ENCODE peak calls at places on chromosomes 1 and 21, in seven cellular contexts. G, F, C, O, M, K and H are unnamed samples.

GRCh38 chr1:183242556-183242955 is 56.5 kb downstream of the LAMC2 start:
- DNase-seq in M (no peak), C (no peak), O (no peak), K (no peak), G (no peak), F (peak; percentile 28), H (no peak)

GRCh38 chr1:178057863-178058576 is 35.9 kb upstream of the RASAL2 start:
- DNase-seq in F (peak; percentile 9), K (peak; percentile 96), O (no peak), C (peak; percentile 53), G (peak; percentile 15), M (no peak), H (no peak)

GRCh38 chr1:221667504-221667903 is 74.4 kb downstream of the DUSP10 start:
- DNase-seq in M (no peak), G (no peak), K (peak; percentile 89), O (no peak), C (peak; percentile 91), F (peak; percentile 84), H (no peak)

GRCh38 chr1:180033387-180033786 is 78.8 kb downstream of the CEP350 start:
- DNase-seq in M (no peak), O (no peak), G (no peak), C (no peak), K (no peak), F (no peak), H (no peak)

GRCh38 chr1:93623875-93624274 is 57.8 kb downstream of the BCAR3 start:
- DNase-seq in M (no peak), K (peak; percentile 50), G (no peak), O (no peak), F (peak; percentile 62), C (peak; percentile 86), H (no peak)

GRCh38 chr1:77060000-77060399 is 159.2 kb downstream of the PIGK start:
- DNase-seq in F (no peak), M (no peak), K (no peak), C (peak; percentile 34), O (no peak), G (no peak), H (no peak)

GRCh38 chr1:182974792-182975191 is 21.8 kb upstream of the SHCBP1L start:
- DNase-seq in C (peak; percentile 30), K (no peak), G (no peak), F (no peak), M (no peak), O (no peak), H (no peak)

GRCh38 chr1:8712413-8713229 is 104.8 kb downstream of the RERE start:
- DNase-seq in G (no peak), O (no peak), K (peak; percentile 92), F (peak; percentile 89), M (no peak), C (peak; percentile 71), H (no peak)

GRCh38 chr1:228035844-228036243 is 29.0 kb downstream of the WNT3A start:
- DNase-seq in C (no peak), F (no peak), M (no peak), O (no peak), K (no peak), G (no peak), H (no peak)

GRCh38 chr1:77126309-77126708 is 92.9 kb downstream of the PIGK start:
- DNase-seq in G (no peak), K (peak; percentile 93), F (peak; percentile 88), M (peak; percentile 37), O (peak; percentile 28), C (peak; percentile 78), H (peak; percentile 11)

GRCh38 chr21:44295163-44295601 is 4.7 kb upstream of the PFKL start:
- DNase-seq in G (no peak), F (no peak), C (no peak), O (no peak), M (no peak), K (peak; percentile 26), H (no peak)

GRCh38 chr1:224707849-224708725 is 92.0 kb downstream of the CNIH3 start:
- DNase-seq in K (peak; percentile 49), M (no peak), F (peak; percentile 82), C (peak; percentile 63), O (no peak), G (no peak), H (no peak)

GRCh38 chr21:44838951-44839350 is 21.1 kb upstream of the SUMO3 start:
- DNase-seq in O (no peak), G (no peak), K (no peak), F (no peak), M (no peak), C (no peak), H (no peak)

GRCh38 chr1:56803561-56804156 is 15.5 kb downstream of the FYB2 start:
- DNase-seq in O (peak; percentile 41), K (peak; percentile 63), F (peak; percentile 14), C (peak; percentile 53), M (peak; percentile 17), G (no peak), H (no peak)

GRCh38 chr1:246147471-246148461 is 359.3 kb downstream of the SMYD3 start:
- DNase-seq in G (no peak), O (peak; percentile 76), F (no peak), K (no peak), C (no peak), M (no peak), H (no peak)

GRCh38 chr1:67883069-67883468 is 49.8 kb upstream of the GNG12 start:
- DNase-seq in C (peak; percentile 88), K (peak; percentile 47), O (no peak), M (no peak), F (peak; percentile 54), G (no peak), H (no peak)

GRCh38 chr1:20279507-20279906 is 11.2 kb upstream of the VWA5B1 start:
- DNase-seq in O (peak; percentile 12), K (peak; percentile 25), G (no peak), F (peak; percentile 60), C (peak; percentile 67), M (no peak), H (no peak)

GRCh38 chr1:84171471-84171870 is 27.4 kb downstream of the PRKACB start:
- DNase-seq in O (no peak), F (no peak), K (no peak), M (no peak), G (no peak), C (peak; percentile 29), H (no peak)

GRCh38 chr21:38303300-38303699 is 46.5 kb downstream of the KCNJ15 start:
- DNase-seq in M (peak; percentile 90), K (peak; percentile 62), O (no peak), C (peak; percentile 89), F (peak; percentile 93), G (peak; percentile 38), H (no peak)

GRCh38 chr1:148264374-148265276 is 112.5 kb upstream of the NBPF11 start:
- DNase-seq in K (peak; percentile 84), G (no peak), M (no peak), O (peak; percentile 83), C (peak; percentile 90), F (peak; percentile 71), H (no peak)

GRCh38 chr1:210251680-210252490 is 19.3 kb downstream of the SERTAD4 start:
- DNase-seq in C (no peak), F (no peak), K (no peak), O (no peak), M (no peak), G (no peak), H (no peak)

GRCh38 chr1:48469616-48470500 is 2.1 kb downstream of the SPATA6 start:
- DNase-seq in G (peak; percentile 43), C (peak; percentile 45), M (peak; percentile 78), K (peak; percentile 87), F (peak; percentile 88), O (no peak), H (no peak)

GRCh38 chr1:246583448-246584185 is 17.4 kb downstream of the CNST start:
- DNase-seq in O (no peak), G (peak; percentile 71), M (no peak), F (peak; percentile 66), C (no peak), K (peak; percentile 71), H (no peak)

GRCh38 chr1:206979379-206980043 is 9.3 kb upstream of the FCAMR start:
- DNase-seq in K (peak; percentile 62), F (peak; percentile 38), C (peak; percentile 46), M (no peak), O (no peak), G (no peak), H (no peak)
- TF ChIP-seq CTCF in K (peak; percentile 77), F (peak; percentile 50), C (peak; percentile 74), M (peak; percentile 51), O (peak; percentile 69), G (no peak), H (peak; percentile 59)

GRCh38 chr1:209199371-209199770 is 384.1 kb upstream of the CAMK1G start:
- DNase-seq in G (no peak), M (no peak), C (no peak), F (no peak), O (no peak), K (no peak), H (no peak)

GRCh38 chr1:209196140-209196539 is 387.4 kb upstream of the CAMK1G start:
- DNase-seq in G (no peak), C (no peak), K (no peak), F (no peak), M (no peak), O (no peak), H (no peak)

GRCh38 chr1:209198926-209199325 is 384.6 kb upstream of the CAMK1G start:
- DNase-seq in G (no peak), C (no peak), F (no peak), K (no peak), O (no peak), M (no peak), H (no peak)

GRCh38 chr1:209202826-209203439 is 380.6 kb upstream of the CAMK1G start:
- DNase-seq in G (no peak), K (peak; percentile 78), M (peak; percentile 18), C (peak; percentile 73), F (peak; percentile 66), O (peak; percentile 32), H (no peak)

DNA sequence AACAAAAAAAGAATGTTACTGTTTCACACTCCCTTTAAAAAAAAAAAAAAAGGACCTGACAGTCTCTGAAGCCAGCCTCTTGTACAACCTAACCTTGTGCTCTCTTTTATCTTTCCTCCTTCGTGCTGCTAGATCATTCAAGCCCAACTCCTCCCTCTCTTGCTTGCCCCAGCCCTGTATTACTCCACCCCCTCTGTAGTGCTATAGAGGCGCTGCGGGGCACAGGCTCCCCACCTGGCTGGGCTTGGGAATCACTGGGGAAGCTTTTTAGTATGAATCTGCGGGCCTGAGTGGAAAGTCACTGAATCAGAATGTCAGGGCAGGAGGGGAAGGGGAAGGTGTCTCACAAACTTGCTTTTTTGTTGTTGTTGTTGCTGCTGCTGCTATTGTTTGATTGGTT is 383.7 kb upstream of the CAMK1G start:
- DNase-seq in K (no peak), M (no peak), F (no peak), C (peak; percentile 29), G (no peak), O (no peak), H (no peak)
- TF ChIP-seq CTCF in K (no peak), M (no peak), F (no peak), C (peak; percentile 6), G (no peak), O (no peak), H (no peak)

DNA sequence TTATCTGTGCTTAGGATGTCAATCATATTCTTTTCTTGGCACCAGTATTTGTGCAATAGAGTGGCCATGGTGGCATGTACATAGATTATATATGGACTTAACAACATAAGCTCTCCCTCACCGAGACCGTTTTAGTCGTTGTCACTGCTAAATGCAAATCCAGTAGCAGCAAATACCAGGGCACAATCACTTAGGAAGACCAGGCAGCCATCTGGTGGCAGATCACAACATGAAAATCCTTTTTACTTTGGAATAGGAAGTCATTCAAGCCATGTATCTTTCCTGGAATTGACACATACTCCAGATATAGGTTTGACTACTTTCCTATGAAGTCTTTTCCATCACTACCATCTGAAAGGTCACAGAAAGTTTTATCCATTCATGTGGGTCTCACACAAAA is 53.2 kb upstream of the C1orf87 start:
- DNase-seq in F (peak; percentile 12), G (no peak), K (peak; percentile 17), O (no peak), C (peak; percentile 4), M (no peak), H (no peak)
- TF ChIP-seq CTCF in F (no peak), G (no peak), K (peak; percentile 33), O (peak; percentile 17), C (peak; percentile 7), M (peak; percentile 18), H (no peak)

GRCh38 chr1:109198043-109198695 is 15.5 kb upstream of the SARS1 start:
- DNase-seq in C (peak; percentile 96), F (peak; percentile 91), G (peak; percentile 27), O (peak; percentile 32), K (peak; percentile 72), M (no peak), H (no peak)
- TF ChIP-seq CTCF in C (peak; percentile 13), F (no peak), G (no peak), O (no peak), K (no peak), M (no peak), H (no peak)